ENCODE peak calls at places on chromosomes 4 and X, in five cellular contexts. G is HepG2, I is A549, B is lower leg skin, Q is neural crest cell. D is an unnamed sample.

GRCh38 chrX:121876316-121876715 is 828.9 kb downstream of the GLUD2 start:
- DNase-seq in I (no peak), Q (no peak), B (no peak), G (no peak), D (no peak)

GRCh38 chrX:109952050-109952449 is 50.9 kb upstream of the TMEM164 start:
- DNase-seq in I (no peak), B (no peak), G (no peak), Q (no peak), D (no peak)

GRCh38 chr4:152424980-152425379 is 110.9 kb downstream of the FBXW7 start:
- DNase-seq in G (no peak), Q (no peak), I (no peak), B (no peak), D (no peak)

GRCh38 chrX:111319451-111319850 is 49.2 kb upstream of the CAPN6 start:
- DNase-seq in G (no peak), Q (no peak), B (no peak), I (no peak), D (no peak)

GRCh38 chrX:24468245-24468644 is 3.2 kb downstream of the PDK3 start:
- DNase-seq in G (no peak), I (no peak), B (no peak), Q (no peak), D (no peak)

GRCh38 chrX:31545726-31546125 is 473.9 kb upstream of the FTHL17 start:
- DNase-seq in G (no peak), B (no peak), Q (no peak), I (no peak), D (no peak)

GRCh38 chr4:178836865-178837264 is 1394.6 kb upstream of the AGA start:
- DNase-seq in G (no peak), B (no peak), Q (no peak), I (no peak), D (no peak)

GRCh38 chrX:10726647-10727046 is 106.3 kb upstream of the MID1 start:
- DNase-seq in B (no peak), G (no peak), Q (no peak), I (no peak), D (no peak)

GRCh38 chrX:129777218-129777768 is 2.5 kb upstream of the SASH3 start:
- DNase-seq in I (no peak), B (no peak), Q (no peak), G (peak), D (peak)

GRCh38 chr4:62771656-62772557 is 1571.8 kb downstream of the ADGRL3 start:
- DNase-seq in G (no peak), B (no peak), I (no peak), Q (no peak), D (no peak)

GRCh38 chr4:155759372-155760252 is 791 bp downstream of the GUCY1B1 start:
- DNase-seq in B (peak), G (no peak), Q (peak), I (peak), D (peak)

GRCh38 chr4:36794716-36795115 is 449.8 kb upstream of the NWD2 start:
- DNase-seq in B (no peak), G (no peak), Q (no peak), I (no peak), D (no peak)

GRCh38 chr4:24808261-24808660 is 12.9 kb downstream of the SOD3 start:
- DNase-seq in Q (no peak), G (no peak), I (no peak), B (no peak), D (no peak)

GRCh38 chrX:49269010-49269767 is 404 bp upstream of the PPP1R3F start:
- DNase-seq in I (peak), B (peak), Q (peak), G (peak), D (peak)

GRCh38 chrX:96752776-96753175 is 68.1 kb downstream of the DIAPH2 start:
- DNase-seq in B (no peak), G (no peak), Q (no peak), I (no peak), D (no peak)

GRCh38 chr4:15336410-15337184 is 91.2 kb upstream of the C1QTNF7 start:
- DNase-seq in Q (no peak), G (no peak), B (no peak), I (no peak), D (no peak)

GRCh38 chrX:40468033-40468979 is 112.5 kb upstream of the ATP6AP2 start:
- DNase-seq in I (peak), G (peak), B (no peak), Q (peak), D (peak)

GRCh38 chr4:97665553-97665952 is 477.7 kb downstream of the STPG2 start:
- DNase-seq in B (no peak), G (no peak), I (no peak), Q (no peak), D (no peak)

GRCh38 chrX:84933956-84934556 is 69.6 kb upstream of the APOOL start:
- DNase-seq in B (no peak), Q (no peak), G (no peak), I (no peak), D (no peak)

GRCh38 chrX:69323786-69324720 is 158.8 kb upstream of the PJA1 start:
- DNase-seq in G (no peak), B (peak), I (no peak), Q (no peak), D (no peak)

GRCh38 chrX:19611636-19612376 is 96.5 kb upstream of the MAP3K15 start:
- DNase-seq in B (no peak), Q (no peak), G (no peak), I (no peak), D (no peak)

GRCh38 chrX:153692611-153693156 is 5.0 kb downstream of the SLC6A8 start:
- DNase-seq in I (no peak), G (no peak), Q (no peak), B (no peak), D (no peak)

GRCh38 chr4:181140037-181140603 is 1103.1 kb upstream of the TENM3 start:
- DNase-seq in I (no peak), G (no peak), B (no peak), Q (no peak), D (no peak)

GRCh38 chr4:121266982-121267381 is 102.9 kb upstream of the TNIP3 start:
- DNase-seq in B (no peak), G (no peak), Q (no peak), I (no peak), D (no peak)

GRCh38 chr4:22901631-22902030 is 208.9 kb downstream of the GBA3 start:
- DNase-seq in Q (no peak), B (no peak), I (no peak), G (no peak), D (no peak)

GRCh38 chr4:153661215-153661822 is 22.8 kb upstream of the TLR2 start:
- DNase-seq in I (no peak), Q (no peak), B (no peak), G (no peak), D (no peak)

DNA sequence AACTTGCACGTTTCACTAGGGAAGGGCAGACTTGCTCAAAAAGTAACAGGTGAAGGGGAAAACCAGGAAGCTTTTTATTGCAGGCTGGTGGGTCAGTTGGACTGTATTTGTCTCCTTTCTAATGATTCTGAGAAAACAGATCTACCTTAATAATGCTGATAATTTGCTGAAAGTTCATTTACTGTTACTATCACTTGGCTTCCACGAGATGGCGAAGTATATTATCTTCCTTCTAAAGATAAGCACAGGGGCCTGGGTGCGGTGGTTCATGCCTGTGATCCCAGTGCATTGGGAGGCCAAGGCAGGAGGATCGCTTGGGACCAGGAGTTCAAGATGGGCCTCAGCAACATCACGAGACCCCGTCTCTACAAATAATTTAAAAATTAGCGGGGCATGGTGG is 16.4 kb downstream of the CCKAR start:
- DNase-seq in I (no peak), G (no peak), Q (no peak), B (peak), D (no peak)
- TF ChIP-seq CTCF in I (no peak), G (peak), Q (no peak), B (no peak), D (no peak)

DNA sequence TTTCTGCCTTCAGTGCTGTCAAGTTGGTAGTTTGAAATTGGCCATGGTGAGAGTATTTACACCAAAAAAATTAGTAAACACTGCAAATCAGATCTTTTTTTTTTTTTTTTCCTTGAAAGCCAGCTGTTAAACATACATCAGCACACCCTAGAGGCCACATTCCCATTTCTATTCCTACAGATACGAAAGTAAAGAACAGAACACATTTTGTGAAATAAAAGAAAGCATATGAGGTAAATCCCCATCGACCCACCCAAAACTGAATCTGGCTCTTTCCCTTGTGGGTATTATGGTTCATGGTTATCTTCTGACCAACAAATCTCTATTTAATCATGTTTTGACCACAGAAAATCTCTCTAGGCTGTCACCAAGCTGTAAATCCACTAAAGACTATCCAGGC is 41.8 kb upstream of the AP1AR start:
- DNase-seq in B (no peak), Q (no peak), I (no peak), G (no peak), D (no peak)
- TF ChIP-seq CTCF in B (no peak), Q (peak), I (peak), G (peak), D (no peak)

GRCh38 chrX:39301041-39301440 is 499.8 kb downstream of the MID1IP1 start:
- DNase-seq in Q (no peak), I (no peak), G (no peak), B (peak), D (no peak)

GRCh38 chrX:39293203-39293602 is 491.9 kb downstream of the MID1IP1 start:
- DNase-seq in B (peak), G (no peak), Q (no peak), I (no peak), D (no peak)

GRCh38 chrX:39299615-39300014 is 498.4 kb downstream of the MID1IP1 start:
- DNase-seq in I (no peak), G (no peak), Q (no peak), B (no peak), D (no peak)

GRCh38 chrX:39298821-39299220 is 497.6 kb downstream of the MID1IP1 start:
- DNase-seq in G (no peak), I (no peak), B (no peak), Q (no peak), D (no peak)

DNA sequence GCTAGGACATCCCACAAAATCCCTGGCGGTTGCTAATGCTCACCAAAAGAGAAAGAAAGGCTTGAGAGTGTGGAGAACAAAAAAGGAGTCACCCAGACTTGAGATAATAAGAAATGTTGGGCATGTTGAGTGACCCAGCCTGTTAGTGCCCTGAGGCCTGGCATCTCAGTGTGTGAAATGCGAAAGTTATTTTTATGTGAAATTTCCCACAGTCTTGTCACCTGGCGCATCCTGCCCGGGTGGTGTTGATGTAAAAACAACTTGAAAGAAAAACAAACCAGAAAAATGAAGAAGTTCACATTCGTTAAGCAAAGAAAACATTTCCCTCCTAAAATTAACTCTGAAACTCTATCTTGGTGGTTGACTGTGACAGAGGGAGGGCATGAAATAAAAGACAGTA is 495.2 kb downstream of the MID1IP1 start:
- DNase-seq in B (no peak), G (no peak), I (no peak), Q (no peak), D (no peak)
- TF ChIP-seq CTCF in B (no peak), G (no peak), I (no peak), Q (no peak), D (no peak)

DNA sequence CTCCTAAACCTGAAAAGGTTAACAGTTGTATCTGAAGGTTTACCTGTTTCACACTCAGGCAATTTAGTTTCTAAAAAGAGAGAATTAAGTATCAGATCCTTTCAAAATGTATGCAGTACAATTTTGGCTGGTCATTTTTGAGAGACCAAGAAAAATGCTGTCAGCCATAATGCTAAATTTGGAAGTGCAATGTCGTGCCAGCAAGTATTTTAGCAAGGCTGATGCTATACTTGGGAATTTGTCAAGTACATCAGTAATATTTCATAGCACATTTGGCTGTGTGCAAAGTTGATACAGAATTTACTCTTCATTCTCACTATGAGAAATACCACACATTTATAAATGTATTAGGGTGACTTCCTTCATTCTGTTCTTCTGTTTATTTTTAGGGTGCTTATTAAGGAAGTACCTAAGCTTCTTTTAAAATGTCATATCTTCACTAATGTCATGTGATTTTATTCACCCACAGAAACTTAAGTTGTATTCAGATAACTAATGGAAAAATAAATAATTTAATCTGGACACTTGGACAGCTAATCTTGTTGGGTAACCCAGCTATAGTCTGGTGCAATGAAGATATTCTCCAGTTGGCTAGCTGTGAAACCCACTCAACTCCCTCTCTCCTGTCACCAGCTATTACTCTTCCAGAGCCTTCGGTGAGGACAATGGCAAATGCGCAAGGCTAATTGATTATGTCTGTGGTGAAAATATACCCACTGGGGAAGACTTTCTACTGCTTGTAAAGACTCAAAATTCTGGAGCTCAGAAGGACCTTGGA is 84.2 kb upstream of the TLL1 start:
- DNase-seq in G (no peak), B (no peak), I (no peak), Q (no peak), D (no peak)
- TF ChIP-seq CTCF in G (no peak), B (no peak), I (no peak), Q (no peak), D (no peak)

GRCh38 chrX:71657267-71657666 is 10.1 kb upstream of the LOC101059915 start:
- DNase-seq in G (no peak), I (no peak), B (no peak), Q (no peak), D (no peak)

GRCh38 chrX:71661919-71662318 is 5.4 kb upstream of the LOC101059915 start:
- DNase-seq in Q (no peak), I (no peak), B (peak), G (no peak), D (no peak)

GRCh38 chrX:71660562-71661416 is 6.6 kb upstream of the LOC101059915 start:
- DNase-seq in Q (no peak), G (no peak), I (no peak), B (peak), D (no peak)

GRCh38 chrX:71659342-71659741 is 8.0 kb upstream of the LOC101059915 start:
- DNase-seq in Q (no peak), B (no peak), I (no peak), G (no peak), D (no peak)

DNA sequence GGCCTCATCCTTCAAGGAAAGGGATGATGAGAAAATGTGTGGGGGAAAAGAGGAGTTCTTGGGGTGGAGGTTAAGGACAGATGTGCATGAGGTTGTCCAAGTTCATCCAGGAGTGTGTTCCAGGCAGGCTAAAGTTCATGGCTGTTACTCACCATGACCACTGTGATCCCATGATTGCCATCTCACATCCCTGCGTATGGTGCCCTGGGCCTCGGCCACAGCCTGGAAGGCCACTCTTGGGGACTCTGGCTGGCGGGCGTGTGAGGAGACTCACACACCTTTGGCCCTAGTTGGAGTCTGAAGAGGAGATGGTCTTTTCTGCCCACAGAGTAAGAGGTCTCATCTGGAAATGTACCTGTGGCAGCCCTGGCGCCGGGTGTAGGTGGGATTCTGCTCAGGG is 7.4 kb upstream of the LOC101059915 start:
- DNase-seq in B (peak), Q (no peak), I (no peak), G (no peak), D (no peak)
- TF ChIP-seq CTCF in B (no peak), Q (no peak), I (no peak), G (no peak), D (no peak)

GRCh38 chr4:108637856-108638255 is 12.5 kb upstream of the OSTC start:
- DNase-seq in G (no peak), B (no peak), Q (no peak), I (no peak), D (no peak)
- TF ChIP-seq CTCF in G (no peak), B (no peak), Q (no peak), I (no peak), D (no peak)